ENCODE peak calls at places on chromosomes 6 and 20, in five cellular contexts. R, J, F, X and E are unnamed samples.
A peak's percentile ranks its signal among the peaks of the same experiment; 100 is the strongest.

GRCh38 chr20:10637062-10637559 is 36.7 kb downstream of the JAG1 start:
- DNase-seq in R (no peak), J (no peak), F (peak; percentile 17), X (no peak), E (no peak)

GRCh38 chr6:149567846-149568585 is 1.8 kb downstream of the GINM1 start:
- DNase-seq in R (no peak), J (no peak), F (no peak), X (no peak), E (no peak)

GRCh38 chr6:3289664-3290055 is 30.9 kb downstream of the PSMG4 start:
- DNase-seq in R (no peak), J (no peak), F (peak; percentile 7), X (no peak), E (no peak)

GRCh38 chr6:4906942-4907300 is 96.9 kb downstream of the RPP40 start:
- DNase-seq in R (no peak), J (no peak), F (no peak), X (no peak), E (no peak)

GRCh38 chr6:101454106-101454676 is 60.7 kb downstream of the GRIK2 start:
- DNase-seq in R (no peak), J (no peak), F (no peak), X (no peak), E (no peak)

GRCh38 chr6:116513224-116513875 is 1.9 kb downstream of the CALHM5 start:
- DNase-seq in R (no peak), J (no peak), F (no peak), X (no peak), E (no peak)

GRCh38 chr6:96626749-96627353 is 63.9 kb downstream of the FHL5 start:
- DNase-seq in R (peak; percentile 76), J (no peak), F (no peak), X (no peak), E (no peak)

GRCh38 chr6:144469144-144469575 is 184.0 kb downstream of the UTRN start:
- DNase-seq in R (no peak), J (no peak), F (no peak), X (no peak), E (no peak)

GRCh38 chr6:56685102-56685733 is 42.5 kb upstream of the DST start:
- DNase-seq in R (no peak), J (no peak), F (no peak), X (no peak), E (no peak)

GRCh38 chr6:32852844-32853540 is 512 bp downstream of the TAP1 start:
- DNase-seq in R (peak; percentile 54), J (peak; percentile 41), F (no peak), X (peak; percentile 76), E (no peak)

GRCh38 chr6:3001773-3002293 is 2.1 kb downstream of the NQO2 start:
- DNase-seq in R (peak; percentile 95), J (no peak), F (no peak), X (peak; percentile 74), E (no peak)

GRCh38 chr6:2110504-2110903 is 134.9 kb downstream of the GMDS start:
- DNase-seq in R (no peak), J (no peak), F (no peak), X (no peak), E (no peak)

GRCh38 chr6:112331306-112331705 is 15.8 kb upstream of the RFPL4B start:
- DNase-seq in R (no peak), J (no peak), F (no peak), X (no peak), E (no peak)

GRCh38 chr6:148968636-148969270 is 221.9 kb downstream of the UST start:
- DNase-seq in R (no peak), J (no peak), F (no peak), X (no peak), E (no peak)